ENCODE peak calls at places on chromosomes 1 and 21, in five cellular contexts. Q is IMR-90, X is GM12865, I is foreskin fibroblast, D is SW 1271. V is an unnamed sample.

GRCh38 chr1:93734999-93735398 is 53.4 kb upstream of the BCAR3 start:
- DNase-seq in Q (no peak), X (no peak), I (no peak), D (no peak), V (no peak)

GRCh38 chr1:17167783-17168479 is 37.0 kb upstream of the PADI1 start:
- DNase-seq in Q (peak), X (no peak), I (peak), D (peak), V (no peak)

GRCh38 chr1:165717918-165718515 is 19.7 kb upstream of the ALDH9A1 start:
- DNase-seq in Q (peak), X (peak), I (peak), D (peak), V (no peak)

GRCh38 chr1:2349821-2350220 is 41.5 kb downstream of the MORN1 start:
- DNase-seq in Q (no peak), X (no peak), I (no peak), D (no peak), V (no peak)

GRCh38 chr1:244296447-244296846 is 155.3 kb downstream of the ADSS2 start:
- DNase-seq in Q (no peak), X (no peak), I (no peak), D (no peak), V (no peak)

GRCh38 chr21:37986751-37987399 is 70.6 kb upstream of the KCNJ6 start:
- DNase-seq in Q (no peak), X (no peak), I (no peak), D (no peak), V (peak)

GRCh38 chr1:193556042-193556441 is 369.6 kb upstream of the B3GALT2 start:
- DNase-seq in Q (no peak), X (no peak), I (no peak), D (no peak), V (no peak)

GRCh38 chr1:179788259-179788658 is 45.2 kb downstream of the FAM163A start:
- DNase-seq in Q (no peak), X (no peak), I (no peak), D (no peak), V (no peak)

GRCh38 chr21:45280178-45280821 is 7.4 kb downstream of the POFUT2 start:
- DNase-seq in Q (no peak), X (no peak), I (no peak), D (no peak), V (no peak)

GRCh38 chr1:226471467-226471866 is 63.6 kb upstream of the PARP1 start:
- DNase-seq in Q (no peak), X (no peak), I (no peak), D (no peak), V (no peak)

GRCh38 chr21:44666401-44667320 is at the start of gene KRTAP12-2:
- DNase-seq in Q (no peak), X (no peak), I (no peak), D (no peak), V (no peak)

GRCh38 chr1:26694185-26694572 is 1.6 kb upstream of the ARID1A start:
- DNase-seq in Q (no peak), X (no peak), I (no peak), D (no peak), V (no peak)

GRCh38 chr21:28793043-28793442 is 199.6 kb downstream of the LTN1 start:
- DNase-seq in Q (peak), X (no peak), I (peak), D (no peak), V (no peak)

GRCh38 chr1:186440584-186440983 is 20.3 kb downstream of the PDC start:
- DNase-seq in Q (peak), X (no peak), I (no peak), D (peak), V (no peak)

GRCh38 chr1:205237526-205238484 is 10.1 kb downstream of the TMCC2 start:
- DNase-seq in Q (no peak), X (peak), I (no peak), D (no peak), V (no peak)

GRCh38 chr1:52007228-52008073 is 17.0 kb upstream of the RAB3B start:
- DNase-seq in Q (no peak), X (no peak), I (no peak), D (no peak), V (no peak)

GRCh38 chr1:168386949-168387586 is 106.4 kb downstream of the TBX19 start:
- DNase-seq in Q (no peak), X (peak), I (no peak), D (no peak), V (no peak)

GRCh38 chr1:232904566-232904965 is 45.8 kb upstream of the NTPCR start:
- DNase-seq in Q (peak), X (peak), I (peak), D (no peak), V (no peak)

GRCh38 chr21:45112371-45112770 is 38.0 kb downstream of the ADARB1 start:
- DNase-seq in Q (no peak), X (no peak), I (no peak), D (no peak), V (no peak)

GRCh38 chr1:207810606-207811295 is 58.9 kb downstream of the CD46 start:
- DNase-seq in Q (no peak), X (no peak), I (no peak), D (no peak), V (no peak)

GRCh38 chr1:185632659-185633428 is 101.3 kb upstream of the HMCN1 start:
- DNase-seq in Q (peak), X (no peak), I (no peak), D (no peak), V (no peak)

GRCh38 chr1:245153081-245153644 is 1.6 kb upstream of the KIF26B start:
- DNase-seq in Q (peak), X (peak), I (peak), D (peak), V (no peak)

GRCh38 chr1:90856608-90857007 is 139.5 kb upstream of the BARHL2 start:
- DNase-seq in Q (no peak), X (no peak), I (no peak), D (no peak), V (no peak)